ENCODE peak calls at places on chromosome 22, in four cellular contexts. One of them, this sample, is unnamed.

GRCh38 chr22:36816635-36817428 is at the start of gene PVALB:
- DNase-seq in central memory CD4-positive, alpha-beta T cell: no peak
- DNase-seq in CD8-positive, alpha-beta memory T cell: no peak
- DNase-seq in HCEC 1CT: no peak
- DNase-seq in this sample: peak; percentile 3

GRCh38 chr22:40805699-40806203 is 13.4 kb downstream of the SLC25A17 start:
- DNase-seq in central memory CD4-positive, alpha-beta T cell: no peak
- DNase-seq in CD8-positive, alpha-beta memory T cell: no peak
- DNase-seq in HCEC 1CT: no peak
- DNase-seq in this sample: no peak

GRCh38 chr22:44444341-44445306 is 53.4 kb downstream of the RTL6 start:
- DNase-seq in central memory CD4-positive, alpha-beta T cell: no peak
- DNase-seq in CD8-positive, alpha-beta memory T cell: peak; percentile 36
- DNase-seq in HCEC 1CT: no peak
- DNase-seq in this sample: no peak

GRCh38 chr22:22573047-22573889 is 14.2 kb upstream of the PRAME start:
- DNase-seq in central memory CD4-positive, alpha-beta T cell: no peak
- DNase-seq in CD8-positive, alpha-beta memory T cell: no peak
- DNase-seq in HCEC 1CT: no peak
- DNase-seq in this sample: no peak

GRCh38 chr22:17807086-17807485 is 32.8 kb upstream of the BID start:
- DNase-seq in central memory CD4-positive, alpha-beta T cell: no peak
- DNase-seq in CD8-positive, alpha-beta memory T cell: no peak
- DNase-seq in HCEC 1CT: no peak
- DNase-seq in this sample: no peak

GRCh38 chr22:43978558-43978957 is 23.3 kb downstream of the SAMM50 start:
- DNase-seq in central memory CD4-positive, alpha-beta T cell: no peak
- DNase-seq in CD8-positive, alpha-beta memory T cell: no peak
- DNase-seq in HCEC 1CT: no peak
- DNase-seq in this sample: no peak

GRCh38 chr22:26725012-26725676 is 67.8 kb downstream of the MIAT start:
- DNase-seq in central memory CD4-positive, alpha-beta T cell: no peak
- DNase-seq in CD8-positive, alpha-beta memory T cell: no peak
- DNase-seq in HCEC 1CT: no peak
- DNase-seq in this sample: no peak

GRCh38 chr22:37710675-37711074 is 13.8 kb downstream of the TRIOBP start:
- DNase-seq in central memory CD4-positive, alpha-beta T cell: no peak
- DNase-seq in CD8-positive, alpha-beta memory T cell: no peak
- DNase-seq in HCEC 1CT: no peak
- DNase-seq in this sample: no peak

GRCh38 chr22:31970490-31971444 is 26.4 kb downstream of the YWHAH start:
- DNase-seq in central memory CD4-positive, alpha-beta T cell: peak; percentile 84
- DNase-seq in CD8-positive, alpha-beta memory T cell: peak; percentile 89
- DNase-seq in HCEC 1CT: peak; percentile 26
- DNase-seq in this sample: no peak

GRCh38 chr22:17774206-17774927 is at the start of gene BID:
- DNase-seq in central memory CD4-positive, alpha-beta T cell: peak; percentile 39
- DNase-seq in CD8-positive, alpha-beta memory T cell: peak; percentile 70
- DNase-seq in HCEC 1CT: peak; percentile 4
- DNase-seq in this sample: no peak

GRCh38 chr22:30314918-30315317 is 11.8 kb downstream of the TBC1D10A start:
- DNase-seq in central memory CD4-positive, alpha-beta T cell: peak; percentile 31
- DNase-seq in CD8-positive, alpha-beta memory T cell: peak; percentile 65
- DNase-seq in HCEC 1CT: no peak
- DNase-seq in this sample: no peak

GRCh38 chr22:50503475-50504145 is 3.9 kb downstream of the LMF2 start:
- DNase-seq in central memory CD4-positive, alpha-beta T cell: no peak
- DNase-seq in CD8-positive, alpha-beta memory T cell: no peak
- DNase-seq in HCEC 1CT: no peak
- DNase-seq in this sample: no peak

GRCh38 chr22:49904040-49904369 is 14.2 kb downstream of the ALG12 start:
- DNase-seq in central memory CD4-positive, alpha-beta T cell: no peak
- DNase-seq in CD8-positive, alpha-beta memory T cell: no peak
- DNase-seq in HCEC 1CT: no peak
- DNase-seq in this sample: no peak

GRCh38 chr22:36327922-36328551 is 59.7 kb downstream of the MYH9 start:
- DNase-seq in central memory CD4-positive, alpha-beta T cell: no peak
- DNase-seq in CD8-positive, alpha-beta memory T cell: no peak
- DNase-seq in HCEC 1CT: no peak
- DNase-seq in this sample: no peak

GRCh38 chr22:49551446-49551845 is 276.2 kb downstream of the BRD1 start:
- DNase-seq in central memory CD4-positive, alpha-beta T cell: no peak
- DNase-seq in CD8-positive, alpha-beta memory T cell: no peak
- DNase-seq in HCEC 1CT: no peak
- DNase-seq in this sample: no peak

GRCh38 chr22:22893891-22894739 is 6.5 kb downstream of the IGLL5 start:
- DNase-seq in central memory CD4-positive, alpha-beta T cell: no peak
- DNase-seq in CD8-positive, alpha-beta memory T cell: no peak
- DNase-seq in HCEC 1CT: no peak
- DNase-seq in this sample: no peak

GRCh38 chr22:46754110-46754799 is 8.2 kb upstream of the TBC1D22A start:
- DNase-seq in central memory CD4-positive, alpha-beta T cell: no peak
- DNase-seq in CD8-positive, alpha-beta memory T cell: no peak
- DNase-seq in HCEC 1CT: peak; percentile 97
- DNase-seq in this sample: peak; percentile 82

GRCh38 chr22:46047841-46048595 is 71.1 kb upstream of the WNT7B start:
- DNase-seq in central memory CD4-positive, alpha-beta T cell: no peak
- DNase-seq in CD8-positive, alpha-beta memory T cell: peak; percentile 21
- DNase-seq in HCEC 1CT: no peak
- DNase-seq in this sample: no peak

GRCh38 chr22:35462558-35463230 is 62.8 kb downstream of the MCM5 start:
- DNase-seq in central memory CD4-positive, alpha-beta T cell: no peak
- DNase-seq in CD8-positive, alpha-beta memory T cell: no peak
- DNase-seq in HCEC 1CT: no peak
- DNase-seq in this sample: no peak

GRCh38 chr22:38035530-38035885 is 21.7 kb upstream of the PICK1 start:
- DNase-seq in central memory CD4-positive, alpha-beta T cell: no peak
- DNase-seq in CD8-positive, alpha-beta memory T cell: no peak
- DNase-seq in HCEC 1CT: no peak
- DNase-seq in this sample: no peak

GRCh38 chr22:41683052-41683451 is 5.6 kb downstream of the SNU13 start:
- DNase-seq in central memory CD4-positive, alpha-beta T cell: no peak
- DNase-seq in CD8-positive, alpha-beta memory T cell: no peak
- DNase-seq in HCEC 1CT: no peak
- DNase-seq in this sample: no peak

GRCh38 chr22:29154364-29155048 is 51.2 kb upstream of the EMID1 start:
- DNase-seq in central memory CD4-positive, alpha-beta T cell: peak; percentile 36
- DNase-seq in CD8-positive, alpha-beta memory T cell: peak; percentile 68
- DNase-seq in HCEC 1CT: peak; percentile 40
- DNase-seq in this sample: no peak

GRCh38 chr22:47444746-47445065 is 682.3 kb downstream of the TBC1D22A start:
- DNase-seq in central memory CD4-positive, alpha-beta T cell: no peak
- DNase-seq in CD8-positive, alpha-beta memory T cell: no peak
- DNase-seq in HCEC 1CT: no peak
- DNase-seq in this sample: no peak

GRCh38 chr22:43233529-43233928 is 46.6 kb upstream of the TTLL12 start:
- DNase-seq in central memory CD4-positive, alpha-beta T cell: no peak
- DNase-seq in CD8-positive, alpha-beta memory T cell: no peak
- DNase-seq in HCEC 1CT: no peak
- DNase-seq in this sample: no peak

GRCh38 chr22:32478994-32479393 is 4.4 kb downstream of the FBXO7 start:
- DNase-seq in central memory CD4-positive, alpha-beta T cell: no peak
- DNase-seq in CD8-positive, alpha-beta memory T cell: no peak
- DNase-seq in HCEC 1CT: peak; percentile 7
- DNase-seq in this sample: no peak

GRCh38 chr22:24727218-24727851 is 47.2 kb downstream of the PIWIL3 start:
- DNase-seq in central memory CD4-positive, alpha-beta T cell: no peak
- DNase-seq in CD8-positive, alpha-beta memory T cell: no peak
- DNase-seq in HCEC 1CT: peak; percentile 78
- DNase-seq in this sample: peak; percentile 84

GRCh38 chr22:45112136-45112879 is 51.4 kb upstream of the NUP50 start:
- DNase-seq in central memory CD4-positive, alpha-beta T cell: no peak
- DNase-seq in CD8-positive, alpha-beta memory T cell: no peak
- DNase-seq in HCEC 1CT: peak; percentile 82
- DNase-seq in this sample: no peak

GRCh38 chr22:40415531-40416266 is 45.3 kb downstream of the SGSM3 start:
- DNase-seq in central memory CD4-positive, alpha-beta T cell: no peak
- DNase-seq in CD8-positive, alpha-beta memory T cell: peak; percentile 25
- DNase-seq in HCEC 1CT: no peak
- DNase-seq in this sample: no peak

GRCh38 chr22:19851291-19852176 is 3.1 kb downstream of the GNB1L start:
- DNase-seq in central memory CD4-positive, alpha-beta T cell: no peak
- DNase-seq in CD8-positive, alpha-beta memory T cell: no peak
- DNase-seq in HCEC 1CT: no peak
- DNase-seq in this sample: no peak